ENCODE peak calls at places on chromosomes 2 and 18, in five cellular contexts. U is activated T-helper 1 cell treated with anti-CD3 and anti-CD28 coated beads, Interleukin-2, amount 50 U/mL, for 16 hours; G is central memory CD4-positive, alpha-beta T cell; B is trophoblast cell; S is GM10248. P is an unnamed sample.

GRCh38 chr18:9323750-9324445 is 10.7 kb upstream of the TWSG1 start:
- DNase-seq in U (no peak), G (no peak), B (no peak), S (no peak), P (no peak)

GRCh38 chr2:222594679-222595078 is 61.2 kb downstream of the FARSB start:
- DNase-seq in U (no peak), G (no peak), B (no peak), S (no peak), P (no peak)

GRCh38 chr2:102749938-102750337 is 11.9 kb upstream of the TMEM182 start:
- DNase-seq in U (no peak), G (no peak), B (no peak), S (peak; percentile 23), P (no peak)

GRCh38 chr2:144515425-144515693 is 4.6 kb downstream of the ZEB2 start:
- DNase-seq in U (no peak), G (no peak), B (no peak), S (no peak), P (no peak)

GRCh38 chr2:191217580-191217979 is 27.6 kb upstream of the MYO1B start:
- DNase-seq in U (no peak), G (no peak), B (no peak), S (no peak), P (no peak)

GRCh38 chr2:211413746-211414145 is 857.3 kb downstream of the CPS1 start:
- DNase-seq in U (no peak), G (no peak), B (no peak), S (no peak), P (no peak)

GRCh38 chr2:112706170-112706664 is 14.6 kb upstream of the NT5DC4 start:
- DNase-seq in U (no peak), G (peak; percentile 61), B (peak; percentile 77), S (no peak), P (peak; percentile 96)

GRCh38 chr2:46162329-46162870 is 134.8 kb upstream of the EPAS1 start:
- DNase-seq in U (no peak), G (no peak), B (no peak), S (no peak), P (no peak)

GRCh38 chr18:76857476-76857875 is 35.1 kb downstream of the ZNF236 start:
- DNase-seq in U (no peak), G (no peak), B (no peak), S (no peak), P (no peak)

GRCh38 chr18:51168031-51168742 is 29.3 kb downstream of the MEX3C start:
- DNase-seq in U (no peak), G (no peak), B (no peak), S (no peak), P (no peak)

GRCh38 chr2:28350791-28351285 is 41.8 kb upstream of the FOSL2 start:
- DNase-seq in U (no peak), G (no peak), B (no peak), S (no peak), P (no peak)

GRCh38 chr2:127593228-127594115 is 52.5 kb upstream of the GPR17 start:
- DNase-seq in U (no peak), G (no peak), B (no peak), S (no peak), P (no peak)

GRCh38 chr2:42794271-42795046 is 2.1 kb upstream of the HAAO start:
- DNase-seq in U (no peak), G (no peak), B (no peak), S (no peak), P (no peak)

GRCh38 chr2:208146006-208146405 is at the start of gene CRYGB:
- DNase-seq in U (no peak), G (no peak), B (no peak), S (no peak), P (no peak)

GRCh38 chr18:48797841-48798255 is 152.9 kb downstream of the SMAD7 start:
- DNase-seq in U (no peak), G (no peak), B (no peak), S (no peak), P (no peak)

GRCh38 chr2:166170356-166170755 is 42.5 kb upstream of the SCN1A start:
- DNase-seq in U (no peak), G (no peak), B (no peak), S (no peak), P (no peak)

GRCh38 chr2:200305797-200306718 is at the start of gene SPATS2L:
- DNase-seq in U (peak; percentile 13), G (peak; percentile 21), B (peak; percentile 41), S (peak; percentile 17), P (no peak)

GRCh38 chr2:133140620-133141019 is 427.6 kb downstream of the NCKAP5 start:
- DNase-seq in U (no peak), G (no peak), B (no peak), S (no peak), P (no peak)

GRCh38 chr2:551621-552020 is 125.6 kb downstream of the TMEM18 start:
- DNase-seq in U (no peak), G (no peak), B (no peak), S (no peak), P (no peak)

GRCh38 chr2:68765739-68766377 is 31.2 kb downstream of the ARHGAP25 start:
- DNase-seq in U (no peak), G (no peak), B (no peak), S (no peak), P (no peak)

GRCh38 chr2:128396946-128397345 is 78.3 kb upstream of the HS6ST1 start:
- DNase-seq in U (no peak), G (no peak), B (no peak), S (no peak), P (no peak)

GRCh38 chr2:57549642-57550102 is 496.9 kb upstream of the VRK2 start:
- DNase-seq in U (no peak), G (no peak), B (no peak), S (peak; percentile 4), P (peak; percentile 23)

GRCh38 chr2:172279214-172279613 is 148.2 kb upstream of the ITGA6 start:
- DNase-seq in U (no peak), G (no peak), B (no peak), S (no peak), P (no peak)

GRCh38 chr18:63158012-63158631 is 161.4 kb downstream of the BCL2 start:
- DNase-seq in U (no peak), G (no peak), B (no peak), S (no peak), P (no peak)

GRCh38 chr18:48683661-48684060 is 144.8 kb downstream of the CTIF start:
- DNase-seq in U (no peak), G (no peak), B (no peak), S (no peak), P (no peak)

P was measured in Jurkat, Clone E6-1.